ENCODE peak calls at places on chromosomes 6 and 20, in eight cellular contexts. E, H, L, B, R, G, I and C are unnamed samples.

GRCh38 chr6:32432050-32432450 is 7.6 kb upstream of the HLA-DRA start:
- DNase-seq in E (peak; percentile 25), H (peak; percentile 7), L (no peak), B (no peak), R (peak; percentile 27), G (no peak), I (no peak), C (no peak)

GRCh38 chr6:156851447-156851846 is 74.3 kb downstream of the ARID1B start:
- DNase-seq in E (no peak), H (no peak), L (no peak), B (no peak), R (no peak), G (no peak), I (no peak), C (no peak)

GRCh38 chr20:17226410-17227198 is at the start of gene PCSK2:
- DNase-seq in E (peak; percentile 95), H (peak; percentile 11), L (peak; percentile 78), B (peak; percentile 35), R (no peak), G (no peak), I (peak; percentile 86), C (no peak)

GRCh38 chr6:33108307-33108706 is 32.5 kb downstream of the HLA-DPB1 start:
- DNase-seq in E (no peak), H (no peak), L (no peak), B (peak; percentile 25), R (no peak), G (no peak), I (no peak), C (no peak)

GRCh38 chr6:5082487-5083306 is 2.4 kb upstream of the PPP1R3G start:
- DNase-seq in E (peak; percentile 57), H (peak; percentile 61), L (no peak), B (no peak), R (peak; percentile 87), G (no peak), I (no peak), C (peak; percentile 35)

GRCh38 chr20:60271597-60271996 is 313.4 kb downstream of the CDH26 start:
- DNase-seq in E (peak; percentile 52), H (peak; percentile 15), L (no peak), B (no peak), R (no peak), G (no peak), I (no peak), C (no peak)

GRCh38 chr6:9140181-9140580 is 704.8 kb upstream of the SLC35B3 start:
- DNase-seq in E (no peak), H (no peak), L (peak; percentile 61), B (peak; percentile 55), R (no peak), G (no peak), I (peak; percentile 21), C (no peak)

GRCh38 chr6:150069707-150070106 is 786 bp upstream of the ULBP3 start:
- DNase-seq in E (no peak), H (no peak), L (no peak), B (no peak), R (no peak), G (no peak), I (no peak), C (no peak)

GRCh38 chr20:16125810-16126209 is 447.4 kb downstream of the KIF16B start:
- DNase-seq in E (no peak), H (no peak), L (no peak), B (peak; percentile 47), R (no peak), G (no peak), I (no peak), C (no peak)

GRCh38 chr20:34222208-34222607 is 19.0 kb upstream of the ASIP start:
- DNase-seq in E (no peak), H (no peak), L (no peak), B (no peak), R (no peak), G (no peak), I (no peak), C (no peak)

GRCh38 chr6:84411060-84411629 is 183.7 kb upstream of the CEP162 start:
- DNase-seq in E (peak; percentile 54), H (no peak), L (no peak), B (no peak), R (no peak), G (no peak), I (no peak), C (no peak)

GRCh38 chr6:113642390-113642713 is 214.8 kb upstream of the MARCKS start:
- DNase-seq in E (no peak), H (no peak), L (no peak), B (no peak), R (no peak), G (no peak), I (no peak), C (no peak)

GRCh38 chr20:50504231-50504823 is 5.9 kb upstream of the PTPN1 start:
- DNase-seq in E (peak; percentile 44), H (no peak), L (no peak), B (no peak), R (peak; percentile 37), G (no peak), I (no peak), C (no peak)

GRCh38 chr6:56347526-56347925 is 100.1 kb upstream of the COL21A1 start:
- DNase-seq in E (no peak), H (no peak), L (no peak), B (no peak), R (no peak), G (no peak), I (no peak), C (no peak)

GRCh38 chr6:169837529-169838250 is 86.3 kb downstream of the ERMARD start:
- DNase-seq in E (no peak), H (no peak), L (peak; percentile 67), B (peak; percentile 21), R (no peak), G (no peak), I (no peak), C (peak; percentile 32)

GRCh38 chr6:76772951-76773350 is 690.3 kb downstream of the HTR1B start:
- DNase-seq in E (no peak), H (no peak), L (no peak), B (no peak), R (no peak), G (no peak), I (no peak), C (no peak)

GRCh38 chr6:102327697-102328227 is 934.3 kb downstream of the GRIK2 start:
- DNase-seq in E (peak; percentile 13), H (no peak), L (no peak), B (no peak), R (no peak), G (no peak), I (no peak), C (peak; percentile 48)

GRCh38 chr20:38269715-38270114 is 9.2 kb upstream of the KIAA1755 start:
- DNase-seq in E (no peak), H (no peak), L (no peak), B (no peak), R (no peak), G (no peak), I (no peak), C (no peak)

GRCh38 chr6:168286116-168286515 is 33.5 kb downstream of the DACT2 start:
- DNase-seq in E (no peak), H (no peak), L (no peak), B (no peak), R (peak; percentile 63), G (no peak), I (no peak), C (no peak)

GRCh38 chr6:72720464-72720863 is 98.6 kb downstream of the KCNQ5 start:
- DNase-seq in E (no peak), H (no peak), L (no peak), B (no peak), R (no peak), G (no peak), I (no peak), C (no peak)

DNA sequence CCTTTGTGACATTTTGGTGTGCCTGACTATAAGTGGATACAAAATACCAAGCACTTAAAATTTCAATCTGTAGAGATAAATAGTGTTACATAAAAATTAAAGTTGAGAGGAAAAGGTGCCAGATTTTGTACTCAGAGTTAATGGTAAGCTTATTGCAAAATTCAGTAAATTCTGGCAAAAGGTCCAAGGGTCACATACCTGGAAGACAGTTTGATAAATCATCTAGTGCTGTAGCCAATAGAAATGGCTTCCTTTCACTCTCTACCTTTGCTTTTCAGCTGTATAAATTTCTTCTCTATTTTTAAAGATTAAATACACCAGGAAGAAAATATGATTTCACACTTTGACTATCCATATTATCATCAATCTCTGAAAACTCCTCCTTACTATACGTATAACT is 690.2 kb upstream of the NRSN1 start:
- DNase-seq in E (no peak), H (no peak), L (no peak), B (no peak), R (no peak), G (no peak), I (no peak), C (no peak)
- H3K4me1 ChIP-seq in E (no peaks in the 10 kb centered on the region), H (no peaks in the 10 kb centered on the region), L (no peaks in the 10 kb centered on the region), B (no peaks in the 10 kb centered on the region), R (no peaks in the 10 kb centered on the region), G (no peaks in the 10 kb centered on the region), I (no peaks in the 10 kb centered on the region), C (no peaks in the 10 kb centered on the region)

DNA sequence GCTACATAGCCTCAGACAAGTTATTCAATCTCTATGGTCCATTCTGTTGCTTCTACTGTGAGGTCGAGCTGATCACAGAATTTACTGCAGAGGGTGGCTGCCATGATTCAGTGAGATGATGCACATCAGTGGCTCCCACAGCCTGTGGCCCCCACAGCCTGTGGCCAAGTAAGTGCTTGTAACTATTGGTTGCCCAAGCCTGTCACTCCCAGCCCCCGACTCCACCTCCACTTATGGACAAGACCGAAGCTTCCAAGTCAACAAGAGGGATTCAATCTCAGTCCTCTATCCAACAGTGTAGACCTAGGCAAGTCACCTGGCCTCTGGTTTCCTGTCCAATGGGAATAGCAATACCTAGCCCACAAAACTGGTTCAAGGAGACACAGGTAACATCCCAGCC is 8.2 kb downstream of the KCNK5 start:
- DNase-seq in E (no peak), H (no peak), L (no peak), B (no peak), R (no peak), G (no peak), I (no peak), C (no peak)
- H3K4me1 ChIP-seq in E (peaks cover 39% of the 10 kb centered on the region), H (peaks cover 54% of the 10 kb centered on the region), L (peaks cover 79% of the 10 kb centered on the region), B (peaks cover 26% of the 10 kb centered on the region), R (peaks cover 9% of the 10 kb centered on the region), G (no peaks in the 10 kb centered on the region), I (peaks cover 35% of the 10 kb centered on the region), C (peaks cover 11% of the 10 kb centered on the region)

DNA sequence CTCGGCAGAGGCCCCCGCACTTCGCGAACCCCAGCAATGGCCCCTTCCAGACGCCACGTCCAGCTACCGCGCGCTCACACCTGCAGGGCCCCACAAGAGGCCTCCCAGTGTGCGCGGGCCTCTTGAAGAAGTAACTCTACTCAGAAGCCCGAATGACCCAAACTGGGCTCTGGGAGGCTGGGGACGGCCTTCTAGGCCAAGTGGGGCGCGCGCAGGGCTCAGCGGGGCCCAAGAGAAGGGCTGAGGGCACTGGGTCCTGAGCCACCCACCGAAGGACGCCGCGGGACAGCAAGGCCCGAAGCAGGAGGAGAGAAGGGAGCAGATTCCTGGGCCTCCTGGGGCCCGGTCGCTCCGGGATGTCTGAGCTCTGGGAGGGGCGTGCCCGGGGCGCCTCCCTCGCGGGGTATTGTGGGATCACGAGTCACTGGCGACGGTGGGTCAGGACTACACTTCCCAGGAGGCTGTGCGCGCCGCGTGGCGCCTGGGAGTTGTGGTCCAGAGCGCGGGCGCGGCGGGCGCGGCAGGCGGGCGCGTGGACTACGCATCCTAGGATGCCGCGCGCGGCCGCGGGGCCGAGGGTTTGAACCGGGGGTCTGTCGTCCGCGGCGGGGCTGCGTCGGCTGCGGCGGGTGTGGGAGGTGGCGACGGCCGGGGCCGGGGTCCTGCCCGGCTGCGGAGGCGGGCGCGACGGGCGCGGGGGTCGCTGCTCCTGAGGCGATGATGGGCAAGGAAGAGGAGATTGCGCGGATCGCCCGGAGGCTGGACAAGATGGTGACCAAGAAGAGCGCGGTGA is at the start of gene TCEA2:
- DNase-seq in E (peak; percentile 94), H (peak; percentile 96), L (peak; percentile 99), B (peak; percentile 98), R (peak; percentile 96), G (peak; percentile 94), I (peak; percentile 97), C (peak; percentile 96)
- H3K4me1 ChIP-seq in E (peaks cover 3% of the 10 kb centered on the region), H (peaks cover 49% of the 10 kb centered on the region), L (peaks cover 48% of the 10 kb centered on the region), B (peaks cover 13% of the 10 kb centered on the region), R (peaks cover 65% of the 10 kb centered on the region), G (peaks cover 10% of the 10 kb centered on the region), I (peaks cover 4% of the 10 kb centered on the region), C (peaks cover 16% of the 10 kb centered on the region)

GRCh38 chr20:36848078-36848660 is 27.8 kb upstream of the TLDC2 start:
- DNase-seq in E (no peak), H (no peak), L (no peak), B (no peak), R (no peak), G (peak; percentile 50), I (no peak), C (peak; percentile 63)
- H3K4me1 ChIP-seq in E (peaks cover 2% of the 10 kb centered on the region), H (peaks cover 28% of the 10 kb centered on the region), L (peaks cover 46% of the 10 kb centered on the region), B (peaks cover 18% of the 10 kb centered on the region), R (peaks cover 24% of the 10 kb centered on the region), G (peaks cover 22% of the 10 kb centered on the region), I (peaks cover 17% of the 10 kb centered on the region), C (peaks cover 88% of the 10 kb centered on the region)